ENCODE peak calls at places on chromosomes 4 and X, in four cellular contexts. E, K, Q and Y are unnamed samples.
A peak's percentile ranks its signal among the peaks of the same experiment; 100 is the strongest.

GRCh38 chr4:76784237-76784636 is 113.7 kb downstream of the SOWAHB start:
- DNase-seq in E (no peak), K (no peak), Q (peak; percentile 40), Y (no peak)

GRCh38 chr4:169133932-169134331 is 123.9 kb upstream of the CBR4 start:
- DNase-seq in E (no peak), K (no peak), Q (no peak), Y (no peak)

GRCh38 chrX:32877592-32877991 is 333.8 kb downstream of the DMD start:
- DNase-seq in E (no peak), K (no peak), Q (peak; percentile 61), Y (no peak)

GRCh38 chrX:155028749-155029360 is 2.2 kb downstream of the FUNDC2 start:
- DNase-seq in E (no peak), K (no peak), Q (peak; percentile 48), Y (no peak)

GRCh38 chrX:16215660-16216059 is 48.4 kb downstream of the MAGEB17 start:
- DNase-seq in E (no peak), K (no peak), Q (no peak), Y (no peak)

GRCh38 chr4:114015444-114015899 is 36.0 kb upstream of the ARSJ start:
- DNase-seq in E (no peak), K (no peak), Q (peak; percentile 96), Y (peak; percentile 95)

GRCh38 chr4:140102406-140102805 is 51.6 kb downstream of the MAML3 start:
- DNase-seq in E (no peak), K (no peak), Q (no peak), Y (no peak)

GRCh38 chr4:150609131-150609530 is 27.2 kb downstream of the MAB21L2 start:
- DNase-seq in E (no peak), K (no peak), Q (no peak), Y (no peak)

GRCh38 chrX:38654302-38654701 is 93.0 kb downstream of the TSPAN7 start:
- DNase-seq in E (peak; percentile 19), K (no peak), Q (peak; percentile 20), Y (no peak)

GRCh38 chrX:132751043-132751690 is 207.3 kb downstream of the HS6ST2 start:
- DNase-seq in E (no peak), K (no peak), Q (no peak), Y (no peak)

GRCh38 chrX:8284131-8284530 is 113.1 kb upstream of the VCX2 start:
- DNase-seq in E (no peak), K (no peak), Q (no peak), Y (peak; percentile 37)

GRCh38 chr4:76895619-76896018 is 2.3 kb downstream of the SOWAHB start:
- DNase-seq in E (no peak), K (no peak), Q (no peak), Y (no peak)

GRCh38 chr4:185112104-185112503 is 31.0 kb upstream of the SLC25A4 start:
- DNase-seq in E (peak; percentile 53), K (peak; percentile 53), Q (peak; percentile 93), Y (peak; percentile 90)

GRCh38 chr4:171812377-171813194 is 618 bp upstream of the GALNTL6 start:
- DNase-seq in E (peak; percentile 26), K (no peak), Q (no peak), Y (no peak)

GRCh38 chr4:145739840-145740239 is 59.9 kb downstream of the C4orf51 start:
- DNase-seq in E (no peak), K (no peak), Q (no peak), Y (no peak)

GRCh38 chrX:70219938-70220764 is 14.3 kb upstream of the AWAT1 start:
- DNase-seq in E (peak; percentile 31), K (no peak), Q (peak; percentile 25), Y (no peak)

GRCh38 chrX:114619874-114620273 is 36.0 kb downstream of the HTR2C start:
- DNase-seq in E (no peak), K (no peak), Q (no peak), Y (no peak)

GRCh38 chr4:87512400-87512799 is 16.8 kb downstream of the SPARCL1 start:
- DNase-seq in E (no peak), K (no peak), Q (no peak), Y (no peak)

GRCh38 chrX:15468036-15468435 is 25.1 kb downstream of the PIR start:
- DNase-seq in E (no peak), K (peak; percentile 35), Q (peak; percentile 20), Y (no peak)

GRCh38 chr4:183968931-183969330 is 63.8 kb downstream of the STOX2 start:
- DNase-seq in E (no peak), K (no peak), Q (no peak), Y (no peak)

GRCh38 chrX:65706041-65706828 is 38.8 kb downstream of the MSN start:
- DNase-seq in E (no peak), K (peak; percentile 37), Q (peak; percentile 46), Y (no peak)

GRCh38 chr4:90357117-90357710 is 230.0 kb downstream of the CCSER1 start:
- DNase-seq in E (no peak), K (no peak), Q (peak; percentile 6), Y (peak; percentile 49)

GRCh38 chr4:137674066-137674465 is 141.8 kb upstream of the PCDH18 start:
- DNase-seq in E (no peak), K (no peak), Q (no peak), Y (no peak)

GRCh38 chrX:21479695-21480280 is 105.6 kb downstream of the CNKSR2 start:
- DNase-seq in E (no peak), K (no peak), Q (peak; percentile 36), Y (peak; percentile 32)

GRCh38 chr4:3261411-3262207 is 12.7 kb downstream of the MSANTD1 start:
- DNase-seq in E (no peak), K (no peak), Q (no peak), Y (no peak)

GRCh38 chr4:25457053-25457715 is 80.1 kb downstream of the ANAPC4 start:
- DNase-seq in E (no peak), K (no peak), Q (no peak), Y (no peak)

GRCh38 chr4:143358923-143359694 is 22.4 kb downstream of the GAB1 start:
- DNase-seq in E (no peak), K (no peak), Q (peak; percentile 65), Y (peak; percentile 59)
- H3K4me3 ChIP-seq in E (no peak overlapping the region), K (no peak overlapping the region), Q (no peak overlapping the region), Y (no peak overlapping the region)

GRCh38 chrX:110403436-110403835 is 44.8 kb downstream of the RTL9 start:
- DNase-seq in E (no peak), K (no peak), Q (no peak), Y (no peak)

GRCh38 chrX:110399497-110399896 is 40.8 kb downstream of the RTL9 start:
- DNase-seq in E (no peak), K (no peak), Q (no peak), Y (no peak)

GRCh38 chrX:110402091-110402854 is 43.6 kb downstream of the RTL9 start:
- DNase-seq in E (no peak), K (peak; percentile 22), Q (peak; percentile 40), Y (no peak)

GRCh38 chrX:110402855-110403230 is 44.2 kb downstream of the RTL9 start:
- DNase-seq in E (no peak), K (no peak), Q (no peak), Y (no peak)

DNA sequence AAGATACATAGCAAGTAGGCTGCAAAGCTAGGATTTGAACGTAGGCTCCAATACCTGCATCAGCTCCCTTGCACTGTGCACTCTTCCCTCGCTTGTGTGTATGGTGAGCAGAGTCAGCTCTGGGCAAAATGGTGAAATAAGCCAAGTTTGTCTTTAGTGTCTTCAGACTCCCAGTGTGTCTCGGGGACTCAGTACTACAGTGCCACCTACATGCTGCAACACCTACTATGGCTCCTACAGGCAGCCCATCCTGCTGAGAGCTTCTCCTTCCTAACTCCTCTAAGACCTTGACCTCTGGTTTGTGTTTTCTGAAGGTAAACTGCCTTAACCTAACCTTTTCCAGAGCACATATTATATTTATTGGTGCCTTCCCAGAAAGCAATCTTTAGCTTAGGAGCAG is 42.5 kb downstream of the RTL9 start:
- DNase-seq in E (no peak), K (no peak), Q (no peak), Y (no peak)
- TF ChIP-seq CTCF in E (no peak), K (no peak), Q (peak; percentile 19), Y (no peak)

GRCh38 chrX:150365953-150366911 is 3.1 kb downstream of the MAMLD1 start:
- DNase-seq in E (peak; percentile 85), K (peak; percentile 75), Q (peak; percentile 56), Y (no peak)

GRCh38 chrX:150365051-150365952 is 2.2 kb downstream of the MAMLD1 start:
- DNase-seq in E (peak; percentile 71), K (peak; percentile 68), Q (peak; percentile 28), Y (no peak)

GRCh38 chrX:150362599-150363481 is at the start of gene MAMLD1:
- DNase-seq in E (peak; percentile 64), K (peak; percentile 75), Q (peak; percentile 76), Y (no peak)

GRCh38 chrX:150363561-150364346 is 637 bp downstream of the MAMLD1 start:
- DNase-seq in E (no peak), K (no peak), Q (no peak), Y (no peak)

DNA sequence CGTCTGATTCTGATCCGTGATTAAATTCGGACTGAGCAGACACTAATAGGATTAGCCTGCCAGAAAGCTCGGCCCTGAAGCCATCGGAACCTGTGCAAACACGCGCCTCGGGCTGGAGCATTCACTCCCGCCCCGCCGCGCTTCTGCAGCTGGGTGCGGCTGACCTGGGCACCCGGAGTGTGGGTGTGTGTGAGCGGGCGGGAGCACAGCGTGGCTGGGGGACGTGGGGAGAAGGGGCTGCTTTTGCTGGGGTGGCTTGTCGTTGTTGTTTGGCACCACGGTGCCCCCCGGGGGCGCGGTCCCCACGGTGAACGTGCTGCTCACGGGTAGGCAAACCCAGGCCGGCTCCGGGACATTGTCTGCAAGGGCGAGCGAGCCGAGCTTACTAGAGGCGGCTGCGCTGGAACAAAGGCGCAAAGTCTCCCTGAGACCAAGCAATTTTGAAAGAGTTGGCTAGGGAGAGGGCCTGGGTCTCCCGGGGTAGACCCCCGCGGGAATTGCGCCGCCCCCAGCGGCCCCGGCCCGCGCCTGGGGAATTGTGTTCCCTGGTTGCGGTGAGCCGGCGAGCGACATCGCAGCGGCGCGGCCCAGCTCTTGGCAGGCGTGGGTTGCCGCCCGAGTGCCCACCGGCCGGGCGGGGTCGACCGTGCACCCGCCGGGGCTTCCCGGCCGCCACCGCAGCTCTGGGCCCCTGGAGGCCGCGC is 1.4 kb downstream of the MAMLD1 start:
- DNase-seq in E (no peak), K (no peak), Q (no peak), Y (no peak)
- H3K36me3 ChIP-seq in E (no peaks in the 10 kb centered on the region), K (no peaks in the 10 kb centered on the region), Q (no peaks in the 10 kb centered on the region), Y (no peaks in the 10 kb centered on the region)

GRCh38 chr4:663046-663437 is 11.0 kb downstream of the ATP5ME start:
- DNase-seq in E (no peak), K (no peak), Q (no peak), Y (no peak)
- H3K4me3 ChIP-seq in E (peak overlapping the region; percentile 59), K (peak overlapping the region; percentile 60), Q (no peak overlapping the region), Y (peak overlapping the region; percentile 63)

GRCh38 chr4:126583509-126583908 is 1049.2 kb upstream of the INTU start:
- DNase-seq in E (peak; percentile 19), K (no peak), Q (no peak), Y (no peak)

GRCh38 chr4:126582737-126583136 is 1050.0 kb upstream of the INTU start:
- DNase-seq in E (peak; percentile 23), K (no peak), Q (no peak), Y (no peak)
- TF ChIP-seq CTCF in E (no peak), K (no peak), Q (peak; percentile 36), Y (peak; percentile 7)

GRCh38 chr4:163139048-163139447 is 27.6 kb downstream of the NAF1 start:
- DNase-seq in E (no peak), K (no peak), Q (no peak), Y (no peak)
- H3K36me3 ChIP-seq in E (no peaks in the 10 kb centered on the region), K (no peaks in the 10 kb centered on the region), Q (no peaks in the 10 kb centered on the region), Y (no peaks in the 10 kb centered on the region)

DNA sequence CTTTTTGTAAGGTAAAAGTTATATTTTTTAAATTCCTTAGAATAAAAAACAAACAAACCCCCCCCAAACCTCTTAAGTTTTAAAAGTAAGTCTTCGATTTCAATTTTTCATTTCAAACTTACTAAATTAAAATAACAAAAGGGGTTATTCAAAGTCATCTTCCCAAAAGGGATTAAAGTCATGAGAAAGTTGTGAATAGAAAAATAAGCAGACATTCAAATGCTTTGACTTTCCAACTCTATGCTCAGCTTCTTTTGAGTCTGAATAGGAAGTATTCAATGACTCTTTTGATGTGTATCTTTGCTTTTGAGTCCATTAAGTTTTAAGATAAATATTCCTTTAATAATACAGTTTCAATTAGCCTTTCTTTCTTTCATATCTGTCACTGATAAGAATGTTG is 138.3 kb downstream of the GRIA2 start:
- DNase-seq in E (no peak), K (no peak), Q (no peak), Y (no peak)
- H3K4me3 ChIP-seq in E (no peak overlapping the region), K (no peak overlapping the region), Q (no peak overlapping the region), Y (no peak overlapping the region)